ENCODE peak calls at places on chromosomes 12 and 14, in nine cellular contexts. V, G, P, K, L, O, B, Y and J are unnamed samples.

GRCh38 chr14:88002421-88002820 is 2.5 kb upstream of the GPR65 start:
- DNase-seq in V (no peak), G (no peak), P (no peak), K (no peak), L (no peak), O (no peak), B (no peak), Y (no peak), J (no peak)

GRCh38 chr14:53539489-53540126 is 386.5 kb upstream of the DDHD1 start:
- DNase-seq in V (peak; percentile 84), G (peak; percentile 84), P (peak; percentile 73), K (peak; percentile 89), L (peak; percentile 83), O (peak; percentile 82), B (peak; percentile 89), Y (peak; percentile 87), J (no peak)

GRCh38 chr14:76653875-76654572 is 107.2 kb upstream of the VASH1 start:
- DNase-seq in V (no peak), G (no peak), P (no peak), K (no peak), L (no peak), O (no peak), B (no peak), Y (no peak), J (no peak)

GRCh38 chr12:120238839-120239445 is 26.6 kb downstream of the PXN start:
- DNase-seq in V (no peak), G (no peak), P (no peak), K (no peak), L (no peak), O (no peak), B (no peak), Y (no peak), J (no peak)

GRCh38 chr12:52630104-52630500 is 11.7 kb upstream of the KRT73 start:
- DNase-seq in V (no peak), G (no peak), P (no peak), K (no peak), L (no peak), O (no peak), B (no peak), Y (no peak), J (no peak)

GRCh38 chr12:17028348-17028747 is 422.4 kb upstream of the LMO3 start:
- DNase-seq in V (no peak), G (no peak), P (no peak), K (peak; percentile 9), L (no peak), O (peak; percentile 11), B (no peak), Y (no peak), J (no peak)

GRCh38 chr12:64392221-64392620 is 1.7 kb upstream of the C12orf56 start:
- DNase-seq in V (no peak), G (peak; percentile 74), P (no peak), K (peak; percentile 49), L (peak; percentile 56), O (peak; percentile 45), B (no peak), Y (peak; percentile 70), J (no peak)

GRCh38 chr14:99321955-99322730 is 50.1 kb upstream of the BCL11B start:
- DNase-seq in V (no peak), G (no peak), P (no peak), K (no peak), L (no peak), O (no peak), B (no peak), Y (no peak), J (no peak)

GRCh38 chr14:20578325-20578724 is 9.5 kb downstream of the RNASE11 start:
- DNase-seq in V (no peak), G (no peak), P (no peak), K (peak; percentile 83), L (no peak), O (no peak), B (no peak), Y (no peak), J (no peak)

GRCh38 chr14:52112336-52113018 is 43.6 kb upstream of the NID2 start:
- DNase-seq in V (no peak), G (peak; percentile 74), P (no peak), K (no peak), L (peak; percentile 84), O (no peak), B (no peak), Y (peak; percentile 56), J (no peak)

GRCh38 chr14:89826581-89826980 is 127.9 kb downstream of the EFCAB11 start:
- DNase-seq in V (no peak), G (no peak), P (no peak), K (no peak), L (peak; percentile 22), O (no peak), B (no peak), Y (no peak), J (no peak)

GRCh38 chr12:72110814-72111615 is 161.2 kb upstream of the TRHDE start:
- DNase-seq in V (no peak), G (no peak), P (no peak), K (no peak), L (no peak), O (no peak), B (no peak), Y (no peak), J (no peak)

GRCh38 chr12:116448165-116448756 is 110.9 kb upstream of the MAP1LC3B2 start:
- DNase-seq in V (no peak), G (no peak), P (no peak), K (no peak), L (no peak), O (no peak), B (no peak), Y (no peak), J (no peak)

GRCh38 chr12:103834897-103835390 is 6.1 kb downstream of the NT5DC3 start:
- DNase-seq in V (no peak), G (no peak), P (no peak), K (no peak), L (no peak), O (no peak), B (no peak), Y (no peak), J (no peak)

GRCh38 chr12:28936221-28936620 is 212.9 kb upstream of the FAR2 start:
- DNase-seq in V (no peak), G (no peak), P (no peak), K (no peak), L (no peak), O (no peak), B (no peak), Y (no peak), J (no peak)

GRCh38 chr12:104480826-104481457 is 24.2 kb downstream of the CHST11 start:
- DNase-seq in V (peak; percentile 35), G (peak; percentile 92), P (peak; percentile 78), K (no peak), L (peak; percentile 79), O (no peak), B (peak; percentile 78), Y (peak; percentile 49), J (no peak)

GRCh38 chr14:58738189-58738836 is 100.6 kb downstream of the DACT1 start:
- DNase-seq in V (no peak), G (peak; percentile 96), P (no peak), K (no peak), L (peak; percentile 96), O (peak; percentile 6), B (no peak), Y (peak; percentile 83), J (no peak)

GRCh38 chr12:56315256-56315625 is 547 bp downstream of the CNPY2 start:
- DNase-seq in V (no peak), G (no peak), P (no peak), K (peak; percentile 49), L (no peak), O (no peak), B (no peak), Y (no peak), J (no peak)

GRCh38 chr12:56311003-56311402 is 4.8 kb downstream of the CNPY2 start:
- DNase-seq in V (no peak), G (no peak), P (no peak), K (no peak), L (no peak), O (no peak), B (no peak), Y (no peak), J (no peak)

GRCh38 chr12:56317675-56318074 is 1.9 kb upstream of the CNPY2 start:
- DNase-seq in V (no peak), G (no peak), P (no peak), K (peak; percentile 21), L (no peak), O (no peak), B (no peak), Y (no peak), J (no peak)

GRCh38 chr12:56321027-56321426 is 5.2 kb upstream of the CNPY2 start:
- DNase-seq in V (no peak), G (peak; percentile 58), P (no peak), K (no peak), L (peak; percentile 24), O (no peak), B (no peak), Y (no peak), J (no peak)

GRCh38 chr12:56315626-56316473 is at the start of gene CNPY2:
- DNase-seq in V (peak; percentile 97), G (peak; percentile 98), P (peak; percentile 97), K (peak; percentile 98), L (peak; percentile 96), O (peak; percentile 98), B (peak; percentile 98), Y (peak; percentile 96), J (peak; percentile 96)
- TF ChIP-seq CTCF in V (no peak), G (peak; percentile 8), P (no peak), K (peak; percentile 43), L (peak; percentile 9), O (no peak), B (no peak), Y (no peak), J (peak; percentile 48)

GRCh38 chr12:127984386-127985055 is 282.4 kb upstream of the TMEM132C start:
- DNase-seq in V (no peak), G (no peak), P (no peak), K (no peak), L (no peak), O (no peak), B (no peak), Y (no peak), J (no peak)

DNA sequence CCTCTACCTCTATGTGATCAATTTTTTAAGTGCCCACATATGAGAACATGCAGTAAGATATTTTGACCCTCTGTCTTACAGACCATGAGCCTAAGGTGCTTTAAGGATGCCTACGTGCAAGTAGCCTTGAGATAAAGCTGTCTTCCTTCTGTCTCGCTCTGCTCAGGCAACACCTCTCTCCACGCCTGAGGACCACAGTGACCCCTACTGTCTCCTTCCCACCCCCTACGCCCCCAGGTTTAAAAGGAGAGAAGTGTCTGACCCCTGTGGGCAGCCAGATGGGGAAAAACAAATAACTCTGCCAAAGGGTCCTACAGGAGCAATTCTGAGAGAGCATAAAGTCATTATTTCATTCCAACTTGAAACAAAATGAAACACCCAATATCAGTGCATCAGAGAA is 286.4 kb upstream of the TMEM132C start:
- DNase-seq in V (no peak), G (no peak), P (no peak), K (no peak), L (no peak), O (no peak), B (no peak), Y (no peak), J (no peak)
- TF ChIP-seq CTCF in V (no peak), G (no peak), P (no peak), K (peak; percentile 24), L (no peak), O (no peak), B (no peak), Y (no peak), J (no peak)

GRCh38 chr12:125683748-125684381 is 618.6 kb downstream of the AACS start:
- DNase-seq in V (peak; percentile 82), G (no peak), P (peak; percentile 57), K (peak; percentile 87), L (no peak), O (peak; percentile 83), B (no peak), Y (no peak), J (no peak)
- TF ChIP-seq CTCF in V (peak; percentile 67), G (no peak), P (no peak), K (peak; percentile 91), L (no peak), O (peak; percentile 49), B (no peak), Y (no peak), J (peak; percentile 26)

GRCh38 chr12:75390899-75391538 is at the start of gene GLIPR1L2:
- DNase-seq in V (peak; percentile 97), G (peak; percentile 98), P (peak; percentile 98), K (peak; percentile 97), L (peak; percentile 97), O (peak; percentile 99), B (peak; percentile 98), Y (peak; percentile 98), J (peak; percentile 96)
- TF ChIP-seq CTCF in V (peak; percentile 69), G (peak; percentile 87), P (peak; percentile 84), K (peak; percentile 81), L (peak; percentile 91), O (peak; percentile 89), B (peak; percentile 63), Y (peak; percentile 92), J (peak; percentile 93)